ENCODE peak calls at places on chromosomes 5 and 9, in ten cellular contexts. Z is mucosa of descending colon, C is right lobe of liver, X is NCI-H1048, B is EL, P is COR-L47, J is activated T-cell treated with anti-CD3 and anti-CD28 coated beads for 1 hour, Q is foreskin fibroblast, E is kidney epithelial cell, D is GM18507. S is an unnamed sample.
A peak's percentile ranks its signal among the peaks of the same experiment; 100 is the strongest.

GRCh38 chr5:66612226-66612625 is 16.0 kb downstream of the MAST4 start:
- DNase-seq in Q (no peak), P (no peak), C (no peak), X (no peak), J (no peak), D (no peak), E (no peak), B (no peak), Z (no peak), S (no peak)

GRCh38 chr5:179825655-179826182 is 5.0 kb downstream of the SQSTM1 start:
- DNase-seq in E (no peak), B (no peak), P (no peak), X (no peak), D (no peak), J (no peak), Q (peak; percentile 47), Z (peak; percentile 78), C (no peak), S (no peak)

GRCh38 chr5:13217636-13218035 is 726.9 kb downstream of the DNAH5 start:
- DNase-seq in E (no peak), D (no peak), X (no peak), Z (no peak), B (no peak), P (no peak), J (no peak), Q (no peak), C (no peak), S (no peak)

GRCh38 chr5:90221947-90222346 is 187.6 kb downstream of the CETN3 start:
- DNase-seq in B (no peak), D (no peak), C (no peak), J (no peak), E (no peak), Q (peak; percentile 19), P (no peak), Z (no peak), X (no peak), S (no peak)

GRCh38 chr9:86287013-86287412 is 4.7 kb upstream of the ISCA1 start:
- DNase-seq in J (no peak), C (no peak), Q (peak; percentile 73), Z (no peak), B (peak; percentile 52), X (no peak), P (peak; percentile 8), E (peak; percentile 12), D (no peak), S (no peak)

GRCh38 chr9:134775552-134775951 is 105.1 kb upstream of the FCN2 start:
- DNase-seq in J (no peak), B (peak; percentile 76), C (no peak), Q (peak; percentile 39), D (no peak), E (peak; percentile 23), X (no peak), Z (no peak), P (no peak), S (no peak)

GRCh38 chr9:3028535-3028934 is 184.6 kb upstream of the PUM3 start:
- DNase-seq in Z (no peak), X (no peak), C (no peak), E (no peak), B (peak; percentile 30), D (no peak), Q (no peak), J (no peak), P (peak; percentile 20), S (no peak)

GRCh38 chr9:73441890-73442818 is 290.5 kb downstream of the ANXA1 start:
- DNase-seq in Z (no peak), Q (peak; percentile 40), X (no peak), B (peak; percentile 3), P (no peak), D (no peak), C (no peak), E (peak; percentile 19), J (no peak), S (no peak)

GRCh38 chr9:110669439-110669838 is 848 bp downstream of the MUSK start:
- DNase-seq in X (no peak), P (no peak), D (no peak), Z (no peak), Q (no peak), C (no peak), E (peak; percentile 5), B (no peak), J (no peak), S (no peak)

GRCh38 chr5:1065891-1066650 is 45.8 kb downstream of the SLC12A7 start:
- DNase-seq in B (no peak), P (no peak), Z (no peak), C (no peak), D (no peak), E (no peak), J (no peak), X (no peak), Q (no peak), S (no peak)

GRCh38 chr9:2758162-2758950 is 41.0 kb downstream of the KCNV2 start:
- DNase-seq in Z (no peak), D (no peak), Q (no peak), X (no peak), B (peak; percentile 24), C (no peak), J (no peak), E (no peak), P (no peak), S (no peak)

GRCh38 chr5:32771037-32771436 is 59.9 kb downstream of the NPR3 start:
- DNase-seq in J (no peak), C (no peak), Z (no peak), D (no peak), X (no peak), B (no peak), Q (no peak), E (no peak), P (no peak), S (no peak)

GRCh38 chr9:79254900-79255651 is 316.7 kb upstream of the TLE4 start:
- DNase-seq in X (no peak), D (no peak), Q (peak; percentile 13), E (no peak), P (no peak), C (no peak), J (no peak), B (peak; percentile 10), Z (no peak), S (no peak)

GRCh38 chr5:3353561-3353960 is 242.1 kb upstream of the IRX1 start:
- DNase-seq in C (no peak), E (no peak), Z (no peak), X (no peak), D (no peak), Q (no peak), J (no peak), P (no peak), B (no peak), S (no peak)

GRCh38 chr9:84554069-84554659 is 115.4 kb upstream of the NTRK2 start:
- DNase-seq in P (no peak), Q (no peak), J (no peak), E (no peak), D (no peak), Z (no peak), B (no peak), X (no peak), C (no peak), S (no peak)

GRCh38 chr9:107624216-107624948 is 134.8 kb upstream of the KLF4 start:
- DNase-seq in Z (peak; percentile 57), E (no peak), Q (peak; percentile 88), X (no peak), P (no peak), J (no peak), D (no peak), B (peak; percentile 76), C (no peak), S (no peak)

GRCh38 chr5:76947064-76947463 is 5.8 kb upstream of the CRHBP start:
- DNase-seq in P (no peak), J (no peak), Z (no peak), E (no peak), Q (no peak), X (no peak), B (no peak), C (no peak), D (no peak), S (no peak)

GRCh38 chr5:68086857-68087256 is 128.7 kb upstream of the PIK3R1 start:
- DNase-seq in P (no peak), C (no peak), J (no peak), E (no peak), Q (peak; percentile 91), B (peak; percentile 77), X (no peak), D (no peak), Z (no peak), S (no peak)

GRCh38 chr9:8365466-8366160 is 566.0 kb upstream of the DMAC1 start:
- DNase-seq in D (no peak), P (no peak), C (no peak), Z (no peak), B (no peak), Q (peak; percentile 10), E (no peak), X (no peak), J (no peak), S (no peak)

GRCh38 chr5:66440202-66440680 is 156.0 kb upstream of the MAST4 start:
- DNase-seq in Q (no peak), X (no peak), P (no peak), E (peak; percentile 76), J (no peak), D (no peak), Z (no peak), C (no peak), B (peak; percentile 36), S (no peak)

GRCh38 chr9:90870646-90871326 is 69.2 kb downstream of the SYK start:
- DNase-seq in J (no peak), X (no peak), B (peak; percentile 32), Z (no peak), Q (peak; percentile 64), P (peak; percentile 34), D (no peak), C (no peak), E (peak; percentile 9), S (no peak)

GRCh38 chr5:79547982-79548381 is 34.0 kb upstream of the HOMER1 start:
- DNase-seq in Q (no peak), Z (no peak), P (no peak), D (no peak), J (no peak), E (no peak), C (no peak), X (no peak), B (no peak), S (no peak)